ENCODE peak calls at places on chromosomes 5 and 9, in five cellular contexts. H, U, X, T and K are unnamed samples.

GRCh38 chr5:134133995-134134541 is 19.6 kb downstream of the TCF7 start:
- DNase-seq in T (no peak), X (no peak), U (no peak), H (no peak), K (no peak)

GRCh38 chr9:23581936-23582335 is 244.1 kb downstream of the ELAVL2 start:
- DNase-seq in X (no peak), H (peak), T (no peak), U (no peak), K (peak)

GRCh38 chr9:116066221-116066620 is 87.4 kb upstream of the PAPPA start:
- DNase-seq in U (no peak), X (no peak), T (no peak), H (no peak), K (no peak)

GRCh38 chr9:93064392-93065124 is 6.1 kb downstream of the SUSD3 start:
- DNase-seq in T (no peak), H (no peak), X (no peak), U (no peak), K (no peak)

GRCh38 chr9:34891386-34891785 is 66.7 kb upstream of the PHF24 start:
- DNase-seq in T (peak), H (peak), U (no peak), X (no peak), K (peak)

GRCh38 chr5:146341854-146342253 is 3.2 kb downstream of the POU4F3 start:
- DNase-seq in U (no peak), X (no peak), T (no peak), H (no peak), K (no peak)

GRCh38 chr9:36154213-36154952 is 14.8 kb upstream of the CCIN start:
- DNase-seq in T (peak), X (peak), U (no peak), H (no peak), K (no peak)

GRCh38 chr9:92631452-92632211 is 38.3 kb downstream of the IPPK start:
- DNase-seq in H (no peak), U (no peak), T (no peak), X (no peak), K (no peak)

GRCh38 chr5:147188200-147189108 is 46.4 kb upstream of the STK32A start:
- DNase-seq in T (peak), U (peak), H (peak), X (peak), K (peak)

GRCh38 chr5:352639-353598 is 31.4 kb downstream of the AHRR start:
- DNase-seq in H (no peak), U (no peak), T (no peak), X (no peak), K (no peak)

GRCh38 chr9:104861406-104861805 is 66.5 kb downstream of the ABCA1 start:
- DNase-seq in U (no peak), H (no peak), X (no peak), T (no peak), K (no peak)

GRCh38 chr5:65800775-65801174 is 78.8 kb downstream of the NLN start:
- DNase-seq in T (no peak), X (no peak), H (no peak), U (no peak), K (no peak)

GRCh38 chr5:69368458-69369368 is 607 bp downstream of the AK6 start:
- DNase-seq in U (peak), X (peak), T (peak), H (peak), K (peak)

GRCh38 chr5:112065818-112066217 is 308.8 kb upstream of the NREP start:
- DNase-seq in T (no peak), X (no peak), H (no peak), U (no peak), K (no peak)

GRCh38 chr5:150114102-150114641 is 27.8 kb upstream of the CSF1R start:
- DNase-seq in U (no peak), X (no peak), H (no peak), T (no peak), K (no peak)
- TF ChIP-seq CTCF in U (no peak), X (no peak), H (no peak), T (no peak), K (no peak)

GRCh38 chr9:122004589-122004988 is 88.5 kb downstream of the TTLL11 start:
- DNase-seq in U (no peak), T (no peak), H (no peak), X (no peak), K (no peak)

GRCh38 chr9:122008559-122008958 is 84.5 kb downstream of the TTLL11 start:
- DNase-seq in T (no peak), U (no peak), X (no peak), H (no peak), K (no peak)

GRCh38 chr9:122001491-122002201 is 91.5 kb downstream of the TTLL11 start:
- DNase-seq in U (no peak), T (peak), H (no peak), X (no peak), K (no peak)

GRCh38 chr9:122007837-122008236 is 85.3 kb downstream of the TTLL11 start:
- DNase-seq in H (no peak), X (no peak), U (no peak), T (no peak), K (no peak)

DNA sequence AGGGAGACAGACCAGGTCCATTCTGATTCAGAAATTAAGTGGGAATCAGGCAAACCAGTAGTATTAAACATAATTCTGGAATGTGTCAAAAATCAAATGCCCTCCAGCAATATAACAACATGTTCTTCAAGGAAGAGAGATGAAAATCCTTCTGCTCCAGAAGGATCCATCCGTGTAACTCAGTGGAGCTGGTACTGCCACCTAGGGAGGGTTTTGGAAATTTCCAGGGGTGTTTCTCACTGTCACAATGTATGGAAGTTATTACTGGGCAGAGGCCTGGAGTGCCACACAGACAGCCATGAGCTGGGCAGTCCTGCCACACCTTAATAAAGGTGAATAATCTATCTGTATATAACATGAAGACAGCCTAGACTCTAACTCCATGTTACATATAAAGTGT is 87.5 kb downstream of the TTLL11 start:
- DNase-seq in U (no peak), X (no peak), T (peak), H (peak), K (peak)
- TF ChIP-seq CTCF in U (peak), X (peak), T (peak), H (peak), K (peak)

GRCh38 chr5:68269820-68270219 is 54.3 kb downstream of the PIK3R1 start:
- DNase-seq in T (no peak), X (no peak), U (no peak), H (no peak), K (no peak)

GRCh38 chr5:68271124-68271523 is 55.6 kb downstream of the PIK3R1 start:
- DNase-seq in X (no peak), U (peak), H (no peak), T (no peak), K (no peak)

GRCh38 chr5:68273717-68274409 is 58.3 kb downstream of the PIK3R1 start:
- DNase-seq in H (no peak), T (no peak), U (no peak), X (no peak), K (no peak)

GRCh38 chr5:68270576-68270975 is 55.0 kb downstream of the PIK3R1 start:
- DNase-seq in U (no peak), T (no peak), X (no peak), H (no peak), K (no peak)

DNA sequence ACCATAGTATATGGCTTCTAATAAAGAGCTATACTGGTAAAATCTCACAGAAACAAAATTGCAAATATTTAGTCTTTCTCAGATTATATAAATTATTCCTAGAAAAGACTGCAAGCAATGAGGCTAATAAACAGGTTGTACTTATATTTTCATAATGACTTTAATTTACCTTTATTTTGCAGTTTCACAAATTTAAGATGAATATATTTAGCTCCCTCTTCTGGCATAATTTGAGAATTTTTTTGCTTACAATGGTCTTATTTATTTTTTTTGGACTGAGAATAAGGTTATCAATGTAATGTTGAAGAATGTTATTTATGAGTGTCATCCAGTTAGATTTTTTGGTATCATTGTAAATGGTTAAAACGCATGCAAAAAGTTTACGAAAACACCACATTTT is 56.7 kb downstream of the PIK3R1 start:
- DNase-seq in U (no peak), H (no peak), T (no peak), X (no peak), K (no peak)
- TF ChIP-seq CTCF in U (no peak), H (no peak), T (no peak), X (no peak), K (no peak)

DNA sequence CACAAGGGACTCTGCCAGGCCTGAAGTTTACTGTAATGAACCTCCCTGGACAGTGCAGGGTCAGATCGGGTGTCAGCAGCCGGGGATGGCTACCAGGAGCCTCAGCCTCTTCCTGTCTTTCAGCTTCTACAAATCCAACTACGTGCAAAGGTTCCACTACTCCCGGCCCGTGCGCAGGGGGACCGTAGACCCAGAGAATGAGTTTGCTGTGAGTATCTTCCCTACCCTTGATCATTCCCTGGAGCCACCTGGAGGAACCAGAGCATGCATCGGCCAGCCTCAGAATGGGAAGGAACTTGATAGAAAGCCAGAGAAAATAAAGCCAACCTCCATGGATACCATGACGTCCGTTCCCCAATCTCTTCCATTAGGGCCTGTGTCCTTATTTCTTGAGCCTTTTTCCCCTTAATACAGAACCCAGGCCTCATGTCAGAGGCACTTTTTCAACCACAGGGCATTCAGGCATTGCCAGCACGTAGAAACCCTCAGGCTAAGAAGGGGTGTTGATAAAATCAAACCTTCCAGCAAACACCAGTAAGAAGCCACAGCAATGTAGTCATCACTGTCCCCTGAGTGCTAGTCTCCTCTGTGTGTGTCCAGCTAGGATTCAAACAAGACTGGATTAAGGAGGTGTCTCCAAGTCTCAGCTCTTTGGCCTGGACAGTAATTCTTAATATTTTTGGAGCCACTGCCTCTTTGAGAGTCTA is 49.0 kb upstream of the FOXI1 start:
- DNase-seq in H (no peak), U (no peak), X (no peak), T (no peak), K (no peak)
- TF ChIP-seq CTCF in H (no peak), U (no peak), X (no peak), T (no peak), K (no peak)

GRCh38 chr9:69376651-69377050 is 51.6 kb downstream of the ENTREP1 start:
- DNase-seq in U (no peak), H (peak), X (no peak), T (peak), K (peak)
- TF ChIP-seq CTCF in U (no peak), H (no peak), X (no peak), T (no peak), K (no peak)

GRCh38 chr5:179267071-179267670 is 78.1 kb downstream of the ADAMTS2 start:
- DNase-seq in H (no peak), X (no peak), T (no peak), U (no peak), K (no peak)
- TF ChIP-seq CTCF in H (no peak), X (no peak), T (no peak), U (peak), K (no peak)